ENCODE peak calls at places on chromosomes 7 and 10, in five cellular contexts. R, P, Y, C and M are unnamed samples.
A peak's percentile ranks its signal among the peaks of the same experiment; 100 is the strongest.

GRCh38 chr10:28130267-28130666 is 131.4 kb upstream of the ODAD2 start:
- DNase-seq in R (no peak), P (no peak), Y (no peak), C (no peak), M (no peak)

GRCh38 chr7:75721426-75721825 is 17.3 kb downstream of the HIP1 start:
- DNase-seq in R (no peak), P (no peak), Y (no peak), C (no peak), M (no peak)

GRCh38 chr7:28619256-28619655 is 206.9 kb downstream of the CREB5 start:
- DNase-seq in R (no peak), P (no peak), Y (peak; percentile 13), C (no peak), M (no peak)

GRCh38 chr10:43217563-43218205 is 49.2 kb downstream of the RASGEF1A start:
- DNase-seq in R (no peak), P (no peak), Y (no peak), C (no peak), M (no peak)

GRCh38 chr7:151104411-151105235 is 18.3 kb downstream of the AGAP3 start:
- DNase-seq in R (no peak), P (no peak), Y (no peak), C (no peak), M (peak; percentile 50)

GRCh38 chr10:30510184-30510931 is 76.4 kb downstream of the MAP3K8 start:
- DNase-seq in R (peak; percentile 84), P (peak; percentile 53), Y (no peak), C (no peak), M (no peak)

GRCh38 chr10:58400609-58401008 is 15.4 kb downstream of the TFAM start:
- DNase-seq in R (no peak), P (no peak), Y (no peak), C (no peak), M (no peak)

GRCh38 chr10:71850745-71851629 is at the start of gene PSAP:
- DNase-seq in R (peak; percentile 97), P (peak; percentile 100), Y (peak; percentile 95), C (peak; percentile 91), M (peak; percentile 98)

GRCh38 chr10:14612873-14613569 is 161.7 kb downstream of the FAM107B start:
- DNase-seq in R (no peak), P (no peak), Y (no peak), C (no peak), M (no peak)

GRCh38 chr7:66352071-66352470 is 146.9 kb downstream of the TPST1 start:
- DNase-seq in R (no peak), P (no peak), Y (no peak), C (no peak), M (peak; percentile 34)

GRCh38 chr10:110664483-110665420 is 20.6 kb downstream of the RBM20 start:
- DNase-seq in R (peak; percentile 80), P (peak; percentile 90), Y (peak; percentile 20), C (no peak), M (no peak)

GRCh38 chr10:77041636-77042258 is 595.9 kb downstream of the KCNMA1 start:
- DNase-seq in R (no peak), P (no peak), Y (no peak), C (no peak), M (no peak)

GRCh38 chr7:37440738-37441404 is 7.8 kb downstream of the ELMO1 start:
- DNase-seq in R (no peak), P (no peak), Y (no peak), C (no peak), M (no peak)

GRCh38 chr7:6271694-6272371 is 591 bp downstream of the CYTH3 start:
- DNase-seq in R (no peak), P (peak; percentile 55), Y (no peak), C (no peak), M (peak; percentile 35)

GRCh38 chr7:94338921-94339371 is 55.7 kb upstream of the COL1A2 start:
- DNase-seq in R (no peak), P (peak; percentile 61), Y (no peak), C (no peak), M (no peak)

GRCh38 chr10:130804281-130804680 is 507.2 kb downstream of the TCERG1L start:
- DNase-seq in R (no peak), P (no peak), Y (no peak), C (no peak), M (no peak)

GRCh38 chr7:71750290-71750689 is 618.3 kb downstream of the GALNT17 start:
- DNase-seq in R (no peak), P (no peak), Y (no peak), C (no peak), M (no peak)

GRCh38 chr7:127667751-127668530 is 15.9 kb downstream of the SND1 start:
- DNase-seq in R (no peak), P (no peak), Y (no peak), C (no peak), M (no peak)

GRCh38 chr7:65832281-65832680 is 40.6 kb upstream of the VKORC1L1 start:
- DNase-seq in R (peak; percentile 29), P (peak; percentile 38), Y (no peak), C (no peak), M (peak; percentile 31)

GRCh38 chr7:27697861-27698430 is 35.3 kb upstream of the HIBADH start:
- DNase-seq in R (peak; percentile 40), P (no peak), Y (peak; percentile 39), C (peak; percentile 53), M (no peak)

GRCh38 chr10:78758176-78758575 is 310.6 kb upstream of the ZMIZ1 start:
- DNase-seq in R (no peak), P (no peak), Y (no peak), C (no peak), M (no peak)

GRCh38 chr7:139035588-139036353 is at the start of gene ZC3HAV1L:
- DNase-seq in R (peak; percentile 84), P (no peak), Y (peak; percentile 31), C (no peak), M (peak; percentile 55)

GRCh38 chr10:124403548-124403947 is 15.2 kb downstream of the OAT start:
- DNase-seq in R (peak; percentile 86), P (peak; percentile 78), Y (peak; percentile 78), C (peak; percentile 45), M (peak; percentile 30)

GRCh38 chr7:84535584-84536255 is 341.1 kb upstream of the SEMA3A start:
- DNase-seq in R (peak; percentile 35), P (no peak), Y (no peak), C (no peak), M (no peak)

GRCh38 chr7:116218747-116219146 is 8.4 kb downstream of the TES start:
- DNase-seq in R (no peak), P (no peak), Y (no peak), C (no peak), M (no peak)

GRCh38 chr10:1596482-1596881 is 140.8 kb downstream of the ADARB2 start:
- DNase-seq in R (no peak), P (no peak), Y (no peak), C (no peak), M (no peak)

GRCh38 chr10:112996462-112996861 is 46.4 kb downstream of the TCF7L2 start:
- DNase-seq in R (no peak), P (no peak), Y (no peak), C (peak; percentile 4), M (no peak)

GRCh38 chr7:151647006-151647405 is 127.3 kb upstream of the RHEB start:
- DNase-seq in R (no peak), P (no peak), Y (no peak), C (no peak), M (no peak)

GRCh38 chr10:35577915-35578607 is 27.1 kb upstream of the GJD4 start:
- DNase-seq in R (no peak), P (no peak), Y (no peak), C (no peak), M (no peak)

GRCh38 chr10:86349474-86349873 is 17.1 kb downstream of the GRID1 start:
- DNase-seq in R (peak; percentile 64), P (peak; percentile 56), Y (peak; percentile 60), C (no peak), M (peak; percentile 73)

DNA sequence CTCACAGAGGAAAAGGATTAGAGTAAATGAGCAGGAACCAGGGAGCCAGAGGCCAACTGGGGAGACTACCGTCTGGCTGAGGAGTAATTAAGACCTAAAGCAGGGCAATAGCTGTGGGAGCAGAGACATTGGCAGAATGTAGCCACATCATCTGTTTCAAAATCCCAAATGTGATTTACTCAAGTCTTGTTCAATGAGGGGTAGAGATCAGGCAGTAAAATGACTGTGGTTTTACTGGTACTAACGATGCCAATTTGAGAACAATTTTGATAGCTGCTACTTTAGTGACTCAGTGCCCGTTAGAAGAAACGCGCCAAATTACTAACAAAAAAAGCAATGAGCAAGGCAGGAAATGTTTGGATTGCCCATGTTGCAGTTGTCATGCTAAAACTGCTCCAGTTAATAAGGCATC is 12.7 kb upstream of the MIOS start:
- DNase-seq in R (no peak), P (no peak), Y (no peak), C (no peak), M (no peak)
- TF ChIP-seq ESRRA in R (no peak), P (no peak), Y (no peak), C (no peak), M (no peak)

GRCh38 chr7:55173671-55174070 is 154.9 kb downstream of the EGFR start:
- DNase-seq in R (no peak), P (no peak), Y (no peak), C (no peak), M (no peak)
- TF ChIP-seq ESRRA in R (no peak), P (no peak), Y (no peak), C (no peak), M (no peak)

DNA sequence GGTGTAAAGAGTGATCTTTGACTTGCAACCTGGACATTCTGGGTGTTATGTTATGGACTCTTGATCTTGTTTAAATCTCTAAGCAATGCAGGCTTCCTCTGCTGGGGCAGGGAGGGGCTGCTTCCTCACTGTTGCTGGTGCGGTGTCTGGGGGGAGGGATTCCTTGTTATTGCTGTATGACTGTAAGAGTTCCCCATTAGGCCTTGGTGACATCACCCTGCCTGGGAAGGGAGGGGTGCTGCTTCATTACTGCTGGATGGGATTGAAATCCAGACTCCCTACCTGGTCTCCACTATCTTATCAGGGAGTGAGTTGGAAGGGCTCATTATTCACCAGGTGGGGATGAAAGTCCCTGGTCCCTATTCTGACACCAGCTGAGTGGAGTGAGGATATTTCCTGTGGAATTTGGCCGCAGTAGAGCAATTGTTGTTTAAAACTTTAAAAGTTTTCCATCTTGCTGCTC is 8.8 kb downstream of the OGDH start:
- DNase-seq in R (no peak), P (peak; percentile 65), Y (peak; percentile 13), C (no peak), M (no peak)
- TF ChIP-seq ESRRA in R (no peak), P (no peak), Y (no peak), C (no peak), M (no peak)

GRCh38 chr10:103645141-103646054 is 151.9 kb downstream of the NEURL1 start:
- DNase-seq in R (no peak), P (no peak), Y (peak; percentile 87), C (no peak), M (no peak)
- TF ChIP-seq ESRRA in R (no peak), P (no peak), Y (no peak), C (no peak), M (no peak)

GRCh38 chr7:113582471-113582870 is 336.3 kb downstream of the PPP1R3A start:
- DNase-seq in R (no peak), P (no peak), Y (no peak), C (no peak), M (no peak)
- TF ChIP-seq ESRRA in R (no peak), P (no peak), Y (no peak), C (no peak), M (no peak)

GRCh38 chr7:34612671-34613070 is 45.3 kb upstream of the NPSR1 start:
- DNase-seq in R (no peak), P (no peak), Y (peak; percentile 4), C (no peak), M (no peak)
- TF ChIP-seq ESRRA in R (no peak), P (no peak), Y (no peak), C (no peak), M (no peak)